ENCODE peak calls at places on chromosomes 7 and 10, in nine cellular contexts. P is fibroblast of the aortic adventitia; V is stimulated activated CD4-positive, alpha-beta T cell treated with anti-CD3 and anti-CD28 coated beads, Interleukin-12 subunit alpha, Interleukin-12 subunit beta, amount 100 ng/mL, for 24 hours; B is M059J; S is tibial artery; A is CD8-positive, alpha-beta T cell; M is coronary artery; R is tibial nerve; X is type B pancreatic cell. C is an unnamed sample.

GRCh38 chr7:127873151-127873550 is 158.1 kb downstream of the LRRC4 start:
- DNase-seq in P (no peak), V (no peak), B (no peak), S (no peak), A (no peak), M (no peak), R (no peak), X (no peak), C (no peak)

GRCh38 chr7:2120251-2120660 is 112.5 kb downstream of the MAD1L1 start:
- DNase-seq in P (no peak), V (no peak), B (no peak), S (no peak), A (peak), M (no peak), R (no peak), X (no peak), C (no peak)

GRCh38 chr10:35940067-35940989 is 298.2 kb upstream of the FZD8 start:
- DNase-seq in P (peak), V (no peak), B (no peak), S (no peak), A (no peak), M (no peak), R (no peak), X (no peak), C (peak)

GRCh38 chr7:147089608-147090007 is 973.0 kb downstream of the CNTNAP2 start:
- DNase-seq in P (no peak), V (no peak), B (no peak), S (no peak), A (no peak), M (no peak), R (no peak), X (no peak), C (no peak)

GRCh38 chr7:131103997-131104396 is 223.7 kb upstream of the MKLN1 start:
- DNase-seq in P (peak), V (no peak), B (peak), S (no peak), A (no peak), M (no peak), R (no peak), X (no peak), C (no peak)

GRCh38 chr7:80900583-80901576 is 18.0 kb downstream of the SEMA3C start:
- DNase-seq in P (peak), V (no peak), B (peak), S (no peak), A (no peak), M (no peak), R (peak), X (no peak), C (no peak)

GRCh38 chr10:103837370-103838094 is 17.8 kb downstream of the SH3PXD2A start:
- DNase-seq in P (no peak), V (no peak), B (no peak), S (no peak), A (no peak), M (peak), R (no peak), X (no peak), C (no peak)

GRCh38 chr7:35285799-35286198 is 31.9 kb upstream of the TBX20 start:
- DNase-seq in P (no peak), V (no peak), B (no peak), S (no peak), A (no peak), M (no peak), R (no peak), X (no peak), C (no peak)

GRCh38 chr7:111090834-111091233 is at the start of gene LRRN3:
- DNase-seq in P (peak), V (no peak), B (peak), S (peak), A (peak), M (peak), R (peak), X (no peak), C (no peak)

GRCh38 chr7:87220734-87221215 is 1.2 kb upstream of the TMEM243 start:
- DNase-seq in P (peak), V (no peak), B (no peak), S (no peak), A (no peak), M (no peak), R (no peak), X (no peak), C (no peak)

GRCh38 chr10:44660271-44660670 is 250.9 kb upstream of the TMEM72 start:
- DNase-seq in P (peak), V (no peak), B (peak), S (no peak), A (no peak), M (no peak), R (no peak), X (no peak), C (no peak)

GRCh38 chr7:46710927-46711326 is 789.9 kb upstream of the IGFBP3 start:
- DNase-seq in P (no peak), V (no peak), B (peak), S (no peak), A (no peak), M (no peak), R (no peak), X (no peak), C (no peak)

GRCh38 chr10:28091913-28092312 is 93.0 kb upstream of the ODAD2 start:
- DNase-seq in P (no peak), V (no peak), B (no peak), S (no peak), A (no peak), M (no peak), R (no peak), X (no peak), C (no peak)

GRCh38 chr10:124364674-124365073 is 54.0 kb downstream of the OAT start:
- DNase-seq in P (no peak), V (no peak), B (no peak), S (no peak), A (no peak), M (no peak), R (no peak), X (no peak), C (no peak)

GRCh38 chr10:73253226-73253557 is 748 bp upstream of the MRPS16 start:
- DNase-seq in P (no peak), V (no peak), B (peak), S (no peak), A (no peak), M (no peak), R (no peak), X (no peak), C (no peak)